ENCODE peak calls at places on chromosome 3, in five cellular contexts. I, F, M, Y and K are unnamed samples.

GRCh38 chr3:81214626-81215025 is 546.8 kb downstream of the GBE1 start:
- DNase-seq in I (no peak), F (no peak), M (no peak), Y (no peak), K (no peak)

GRCh38 chr3:163924600-163924999 is 1153.7 kb downstream of the SI start:
- DNase-seq in I (no peak), F (no peak), M (no peak), Y (no peak), K (no peak)

GRCh38 chr3:188568750-188569149 is 414.8 kb downstream of the LPP start:
- DNase-seq in I (no peak), F (no peak), M (no peak), Y (no peak), K (no peak)

GRCh38 chr3:112569265-112569664 is 7.4 kb downstream of the SLC35A5 start:
- DNase-seq in I (no peak), F (no peak), M (no peak), Y (no peak), K (no peak)

GRCh38 chr3:129112308-129113052 is 9.1 kb downstream of the RAB43 start:
- DNase-seq in I (no peak), F (peak; percentile 36), M (no peak), Y (no peak), K (no peak)

GRCh38 chr3:182713743-182714517 is 79.4 kb upstream of the ATP11B start:
- DNase-seq in I (no peak), F (peak; percentile 73), M (no peak), Y (peak; percentile 22), K (no peak)

GRCh38 chr3:118550556-118550955 is 484.1 kb downstream of the IGSF11 start:
- DNase-seq in I (no peak), F (no peak), M (no peak), Y (no peak), K (no peak)

GRCh38 chr3:149473991-149474819 is at the start of gene TM4SF4:
- DNase-seq in I (no peak), F (no peak), M (no peak), Y (no peak), K (no peak)

GRCh38 chr3:62793961-62794360 is 81.3 kb downstream of the CADPS start:
- DNase-seq in I (no peak), F (no peak), M (no peak), Y (no peak), K (no peak)

GRCh38 chr3:133928903-133929607 is 33.4 kb upstream of the RAB6B start:
- DNase-seq in I (no peak), F (no peak), M (no peak), Y (peak; percentile 30), K (peak; percentile 32)

GRCh38 chr3:169026543-169027181 is 636.9 kb downstream of the MECOM start:
- DNase-seq in I (no peak), F (peak; percentile 6), M (no peak), Y (no peak), K (no peak)

GRCh38 chr3:183489455-183490210 is 61.2 kb upstream of the MCF2L2 start:
- DNase-seq in I (no peak), F (peak; percentile 21), M (no peak), Y (no peak), K (no peak)

GRCh38 chr3:52385157-52385556 is 59.7 kb downstream of the SEMA3G start:
- DNase-seq in I (peak; percentile 66), F (peak; percentile 39), M (peak; percentile 93), Y (no peak), K (peak; percentile 85)

GRCh38 chr3:136734382-136735070 is 17.7 kb downstream of the STAG1 start:
- DNase-seq in I (no peak), F (peak; percentile 33), M (no peak), Y (no peak), K (no peak)

GRCh38 chr3:44132061-44132460 is 109.6 kb upstream of the TOPAZ1 start:
- DNase-seq in I (no peak), F (no peak), M (no peak), Y (no peak), K (no peak)

GRCh38 chr3:44132593-44132992 is 109.1 kb upstream of the TOPAZ1 start:
- DNase-seq in I (no peak), F (no peak), M (no peak), Y (no peak), K (no peak)

GRCh38 chr3:44136421-44136820 is 105.3 kb upstream of the TOPAZ1 start:
- DNase-seq in I (peak; percentile 20), F (peak; percentile 1), M (no peak), Y (no peak), K (no peak)
- H2BK12ac ChIP-seq in I (no peak overlapping the region), F (no peak overlapping the region), M (no peak overlapping the region), Y (no peak overlapping the region), K (no peak overlapping the region)

GRCh38 chr3:108012304-108012703 is 78.5 kb downstream of the CD47 start:
- DNase-seq in I (no peak), F (no peak), M (no peak), Y (no peak), K (no peak)
- H2BK12ac ChIP-seq in I (no peak overlapping the region), F (no peak overlapping the region), M (no peak overlapping the region), Y (no peak overlapping the region), K (no peak overlapping the region)

DNA sequence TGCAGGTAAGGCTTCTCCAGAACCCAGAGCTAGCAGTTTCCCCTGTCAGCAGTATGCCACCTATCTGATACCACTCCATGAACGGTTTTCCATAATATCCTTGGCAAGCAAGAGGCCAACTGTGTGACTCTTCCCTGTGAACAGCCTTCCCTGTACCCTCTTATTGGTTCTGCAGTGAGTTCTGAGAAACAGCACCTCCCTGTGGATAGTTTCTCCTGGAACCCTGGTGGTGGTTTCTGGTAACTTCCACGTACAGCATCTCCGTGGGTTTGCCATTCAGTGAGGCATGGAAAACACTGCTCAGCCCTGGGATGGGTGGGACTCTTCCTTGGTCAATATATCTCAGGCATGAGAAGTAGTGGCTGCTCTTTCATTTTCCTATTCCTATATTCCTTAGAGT is 19.4 kb upstream of the SERPINI2 start:
- DNase-seq in I (no peak), F (no peak), M (peak; percentile 69), Y (peak; percentile 3), K (peak; percentile 65)
- H2BK12ac ChIP-seq in I (no peak overlapping the region), F (no peak overlapping the region), M (no peak overlapping the region), Y (no peak overlapping the region), K (no peak overlapping the region)

DNA sequence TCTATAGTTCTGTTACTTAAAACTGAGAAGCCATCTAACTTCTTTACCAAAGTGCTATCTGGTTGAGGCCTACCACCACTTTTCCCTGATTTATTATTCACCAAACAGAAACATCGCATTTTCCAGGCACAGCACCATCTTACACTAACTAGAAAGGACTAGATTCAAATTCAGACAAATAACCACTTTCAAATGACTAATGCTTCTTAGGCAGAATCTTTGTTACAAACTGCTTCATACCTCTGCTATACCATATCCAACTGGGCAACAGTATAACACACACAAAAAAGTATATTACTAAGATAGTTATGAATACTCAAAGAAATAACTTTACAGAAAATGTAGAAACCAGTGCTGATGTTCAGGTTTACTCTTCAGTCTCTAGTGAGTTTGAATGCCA is 16.6 kb downstream of the DLG1 start:
- DNase-seq in I (no peak), F (no peak), M (no peak), Y (no peak), K (no peak)
- H2BK12ac ChIP-seq in I (no peak overlapping the region), F (no peak overlapping the region), M (no peak overlapping the region), Y (no peak overlapping the region), K (no peak overlapping the region)

GRCh38 chr3:186825294-186825821 is 17.2 kb upstream of the ADIPOQ start:
- DNase-seq in I (no peak), F (peak; percentile 65), M (peak; percentile 80), Y (no peak), K (no peak)

GRCh38 chr3:186831795-186832194 is 10.7 kb upstream of the ADIPOQ start:
- DNase-seq in I (no peak), F (no peak), M (no peak), Y (no peak), K (no peak)

GRCh38 chr3:186826316-186826977 is 16.1 kb upstream of the ADIPOQ start:
- DNase-seq in I (no peak), F (no peak), M (no peak), Y (no peak), K (no peak)

GRCh38 chr3:186826978-186827857 is 15.3 kb upstream of the ADIPOQ start:
- DNase-seq in I (peak; percentile 85), F (peak; percentile 77), M (peak; percentile 80), Y (peak; percentile 83), K (peak; percentile 88)

GRCh38 chr3:186828340-186828739 is 14.2 kb upstream of the ADIPOQ start:
- DNase-seq in I (no peak), F (no peak), M (no peak), Y (no peak), K (no peak)
- H2BK12ac ChIP-seq in I (no peak overlapping the region), F (no peak overlapping the region), M (no peak overlapping the region), Y (no peak overlapping the region), K (no peak overlapping the region)

DNA sequence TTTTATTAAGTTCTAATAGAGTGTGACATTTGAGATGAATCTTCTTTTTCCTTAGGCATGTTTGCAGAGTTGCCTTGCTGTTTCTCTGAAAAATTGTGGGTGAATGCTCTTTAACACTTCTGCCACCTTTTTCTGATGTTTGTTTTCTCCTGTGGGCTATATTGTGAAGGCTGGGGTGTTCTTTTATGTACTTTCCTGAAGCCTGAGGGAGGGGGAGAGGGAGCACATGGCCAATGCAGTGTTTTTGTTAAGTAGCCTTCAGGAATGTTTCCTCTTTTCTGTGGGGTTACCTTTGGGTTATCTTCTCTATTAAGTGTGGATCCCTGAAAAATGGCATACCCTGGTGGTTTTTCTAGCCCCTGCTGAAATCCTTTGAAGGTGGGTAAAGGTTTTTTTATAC is 50.2 kb downstream of the CMC1 start:
- DNase-seq in I (no peak), F (no peak), M (no peak), Y (no peak), K (no peak)
- H2BK12ac ChIP-seq in I (no peak overlapping the region), F (no peak overlapping the region), M (no peak overlapping the region), Y (no peak overlapping the region), K (no peak overlapping the region)

GRCh38 chr3:179526482-179526881 is 36.2 kb upstream of the ACTL6A start:
- DNase-seq in I (no peak), F (no peak), M (no peak), Y (no peak), K (no peak)
- H2BK12ac ChIP-seq in I (no peak overlapping the region), F (peak overlapping the region; percentile 84), M (no peak overlapping the region), Y (no peak overlapping the region), K (no peak overlapping the region)

GRCh38 chr3:160616721-160617120 is 51.4 kb upstream of the KPNA4 start:
- DNase-seq in I (no peak), F (peak; percentile 42), M (no peak), Y (no peak), K (no peak)

GRCh38 chr3:160618363-160618762 is 53.0 kb upstream of the KPNA4 start:
- DNase-seq in I (no peak), F (no peak), M (no peak), Y (peak; percentile 14), K (no peak)

GRCh38 chr3:160617636-160618035 is 52.3 kb upstream of the KPNA4 start:
- DNase-seq in I (peak; percentile 9), F (no peak), M (no peak), Y (no peak), K (no peak)

GRCh38 chr3:160618878-160619277 is 53.5 kb upstream of the KPNA4 start:
- DNase-seq in I (no peak), F (no peak), M (no peak), Y (no peak), K (no peak)

GRCh38 chr3:160616311-160616710 is 50.9 kb upstream of the KPNA4 start:
- DNase-seq in I (no peak), F (peak; percentile 18), M (no peak), Y (no peak), K (no peak)
- H2BK12ac ChIP-seq in I (no peak overlapping the region), F (no peak overlapping the region), M (no peak overlapping the region), Y (no peak overlapping the region), K (no peak overlapping the region)